ENCODE peak calls at places on chromosomes 3 and 15, in eight cellular contexts. E, H, P, U, D, L, N and O are unnamed samples.

GRCh38 chr15:48021336-48022086 is 99.3 kb upstream of the SLC24A5 start:
- DNase-seq in H (no peak), L (peak; percentile 4), N (no peak), U (no peak), E (no peak), D (peak; percentile 6), P (no peak), O (no peak)

GRCh38 chr3:70851066-70851465 is 538.6 kb upstream of the MDFIC2 start:
- DNase-seq in E (no peak), L (peak; percentile 18), D (peak; percentile 22), P (no peak), N (no peak), H (no peak), U (no peak), O (no peak)

GRCh38 chr3:66138336-66139234 is 82.2 kb upstream of the SLC25A26 start:
- DNase-seq in H (peak; percentile 68), U (peak; percentile 47), E (peak; percentile 68), N (peak; percentile 25), D (peak; percentile 64), L (peak; percentile 79), P (peak; percentile 83), O (peak; percentile 39)

GRCh38 chr3:108477511-108478147 is 32.8 kb downstream of the MYH15 start:
- DNase-seq in D (peak; percentile 76), N (peak; percentile 52), H (peak; percentile 62), E (peak; percentile 72), L (peak; percentile 79), P (peak; percentile 78), U (peak; percentile 60), O (peak; percentile 49)

GRCh38 chr3:127067116-127067910 is 84.4 kb downstream of the PLXNA1 start:
- DNase-seq in P (no peak), L (no peak), H (no peak), D (no peak), N (no peak), U (no peak), E (no peak), O (no peak)

GRCh38 chr3:49716169-49716568 is 3.3 kb downstream of the AMIGO3 start:
- DNase-seq in E (no peak), N (no peak), P (no peak), L (no peak), H (no peak), D (no peak), U (no peak), O (no peak)

GRCh38 chr3:9149566-9149965 is 99.9 kb downstream of the SRGAP3 start:
- DNase-seq in E (no peak), U (no peak), P (no peak), D (no peak), H (no peak), N (no peak), L (no peak), O (no peak)

GRCh38 chr15:71237456-71238188 is 122.4 kb downstream of the THSD4 start:
- DNase-seq in H (no peak), L (peak; percentile 99), D (peak; percentile 91), U (peak; percentile 61), E (peak; percentile 69), P (peak; percentile 97), N (no peak), O (no peak)

GRCh38 chr3:12758025-12758830 is 831 bp downstream of the TMEM40 start:
- DNase-seq in P (peak; percentile 81), U (peak; percentile 59), D (peak; percentile 83), L (peak; percentile 59), E (no peak), N (no peak), H (no peak), O (peak; percentile 53)

GRCh38 chr3:180855364-180855763 is 57.1 kb upstream of the FXR1 start:
- DNase-seq in N (no peak), U (no peak), P (no peak), L (peak; percentile 6), D (no peak), E (peak; percentile 26), H (no peak), O (no peak)

GRCh38 chr3:27939940-27940339 is 217.8 kb upstream of the EOMES start:
- DNase-seq in N (no peak), D (peak; percentile 28), H (no peak), U (no peak), L (peak; percentile 59), P (peak; percentile 45), E (no peak), O (no peak)

GRCh38 chr15:55654541-55654940 is 66.4 kb upstream of the PYGO1 start:
- DNase-seq in N (no peak), D (peak; percentile 26), U (no peak), P (peak; percentile 9), E (no peak), H (no peak), L (peak; percentile 28), O (no peak)

GRCh38 chr15:55649058-55649423 is 60.9 kb upstream of the PYGO1 start:
- DNase-seq in D (peak; percentile 67), H (no peak), P (peak; percentile 20), E (no peak), N (no peak), U (peak; percentile 42), L (peak; percentile 58), O (no peak)

GRCh38 chr15:55652909-55653495 is 64.9 kb upstream of the PYGO1 start:
- DNase-seq in E (no peak), H (no peak), L (no peak), U (no peak), N (no peak), D (no peak), P (no peak), O (no peak)

GRCh38 chr15:55652363-55652762 is 64.2 kb upstream of the PYGO1 start:
- DNase-seq in H (no peak), L (no peak), P (no peak), D (no peak), U (no peak), N (no peak), E (no peak), O (no peak)
- TF ChIP-seq CTCF in H (no peak), L (no peak), P (no peak), D (no peak), U (no peak), N (no peak), E (no peak), O (no peak)

DNA sequence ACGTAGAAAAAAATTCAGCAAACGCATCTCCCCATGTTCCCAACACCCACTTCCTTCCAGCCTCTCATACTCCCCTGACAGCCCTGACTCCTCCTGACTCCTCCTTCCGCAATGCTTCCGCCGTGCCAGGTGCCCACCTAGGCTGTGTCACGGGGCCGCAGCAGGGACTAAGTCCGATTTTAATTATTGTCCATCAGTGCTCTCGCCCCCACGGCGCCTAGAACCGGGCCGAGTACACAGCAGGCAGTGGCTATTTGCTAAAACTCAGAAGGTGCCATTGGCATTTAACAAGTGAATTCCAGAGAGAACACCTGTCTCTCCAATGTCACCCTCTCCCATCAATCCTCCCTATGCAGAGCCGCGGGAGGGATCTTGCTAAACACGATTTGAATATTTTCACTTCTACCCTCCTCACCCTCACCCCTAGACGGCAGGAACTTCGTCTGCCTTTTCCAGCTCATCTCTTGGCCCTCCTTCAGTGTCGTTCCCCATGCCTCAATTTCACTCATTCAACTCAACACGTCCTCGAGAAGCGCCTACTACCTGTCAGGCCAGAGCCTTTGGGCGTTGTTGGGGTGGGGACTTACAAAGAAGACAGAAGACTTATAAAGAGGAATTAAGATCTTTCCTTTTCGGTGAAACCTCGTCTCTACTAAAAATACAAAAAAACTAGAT is 11.5 kb upstream of the SHF start:
- DNase-seq in H (no peak), D (peak; percentile 41), P (no peak), E (no peak), N (no peak), L (no peak), U (no peak), O (no peak)
- TF ChIP-seq CTCF in H (no peak), D (no peak), P (no peak), E (no peak), N (no peak), L (no peak), U (no peak), O (no peak)

GRCh38 chr15:58066042-58066867 is 744 bp upstream of the ALDH1A2 start:
- DNase-seq in D (peak; percentile 38), U (peak; percentile 1), H (peak; percentile 90), L (peak; percentile 34), P (peak; percentile 65), N (peak; percentile 67), E (peak; percentile 21), O (peak; percentile 52)
- TF ChIP-seq CTCF in D (peak; percentile 83), U (peak; percentile 87), H (peak; percentile 75), L (peak; percentile 50), P (peak; percentile 68), N (peak; percentile 81), E (peak; percentile 64), O (peak; percentile 73)

GRCh38 chr15:26630857-26631256 is 142.0 kb downstream of the GABRB3 start:
- DNase-seq in P (no peak), H (no peak), N (no peak), U (no peak), L (no peak), E (no peak), D (no peak), O (no peak)
- TF ChIP-seq CTCF in P (no peak), H (no peak), N (no peak), U (no peak), L (no peak), E (no peak), D (no peak), O (no peak)

GRCh38 chr3:76566904-76567303 is 473.0 kb upstream of the ROBO2 start:
- DNase-seq in E (no peak), L (no peak), P (no peak), H (no peak), U (no peak), D (no peak), N (no peak), O (no peak)

GRCh38 chr3:76565496-76566210 is 474.2 kb upstream of the ROBO2 start:
- DNase-seq in E (no peak), N (no peak), U (no peak), L (no peak), H (no peak), D (no peak), P (no peak), O (peak; percentile 4)

GRCh38 chr3:76566211-76566534 is 473.7 kb upstream of the ROBO2 start:
- DNase-seq in E (no peak), P (no peak), N (no peak), H (no peak), U (no peak), D (no peak), L (no peak), O (no peak)

DNA sequence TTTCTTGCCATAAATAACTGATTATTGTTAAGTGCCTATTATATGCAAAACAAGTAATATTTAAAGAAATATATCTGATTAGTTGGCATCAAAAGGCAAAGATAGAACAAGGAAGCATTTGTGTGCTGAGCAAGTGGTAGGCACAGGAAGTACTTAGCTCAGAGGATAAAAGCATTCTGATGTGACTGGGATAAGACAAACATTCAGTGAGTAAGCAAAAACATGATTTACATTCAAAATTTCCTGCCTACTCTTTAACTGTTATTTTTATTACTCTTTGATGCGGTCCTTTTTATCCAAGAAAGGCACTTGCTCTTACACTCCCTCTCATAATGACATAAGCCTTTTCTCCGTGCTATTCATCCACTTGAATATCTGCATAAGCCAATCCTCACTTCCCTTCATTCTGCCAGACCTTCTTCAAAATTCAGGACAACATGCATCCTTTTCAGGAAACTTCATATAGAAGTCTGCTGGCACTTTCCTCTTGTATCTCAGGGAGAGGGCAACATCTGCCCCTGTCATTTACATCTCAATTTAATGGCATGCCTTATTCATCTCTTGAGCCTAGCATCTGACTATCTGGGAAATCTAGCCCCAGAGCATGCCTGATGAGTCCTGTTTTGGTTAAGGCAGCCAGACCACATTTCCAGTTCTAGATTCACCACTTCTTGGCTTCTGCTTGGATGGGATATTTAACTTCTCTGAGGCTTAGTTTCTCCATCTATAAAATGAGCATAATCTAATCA is 478.2 kb upstream of the ROBO2 start:
- DNase-seq in D (no peak), E (no peak), L (no peak), N (no peak), U (no peak), H (no peak), P (no peak), O (no peak)
- TF ChIP-seq CTCF in D (no peak), E (no peak), L (no peak), N (no peak), U (no peak), H (no peak), P (no peak), O (no peak)